ENCODE peak calls at places on chromosomes 2 and 18, in ten cellular contexts. One of them, this sample, is unnamed.

GRCh38 chr2:27963454-27963853 is 72.9 kb downstream of the BABAM2 start:
- DNase-seq in GM12864: no peak
- DNase-seq in progenitor cell of endocrine pancreas: no peak
- DNase-seq in natural killer cell: no peak
- DNase-seq in Calu3: no peak
- DNase-seq in RWPE1: no peak
- DNase-seq in cardiac fibroblast: no peak
- DNase-seq in ovary: no peak
- DNase-seq in heart right ventricle: no peak
- DNase-seq in CD8-positive, alpha-beta T cell: no peak
- DNase-seq in this sample: no peak

GRCh38 chr2:121342751-121343150 is 57.7 kb upstream of the TFCP2L1 start:
- DNase-seq in GM12864: no peak
- DNase-seq in progenitor cell of endocrine pancreas: no peak
- DNase-seq in natural killer cell: no peak
- DNase-seq in Calu3: no peak
- DNase-seq in RWPE1: no peak
- DNase-seq in cardiac fibroblast: no peak
- DNase-seq in ovary: no peak
- DNase-seq in heart right ventricle: no peak
- DNase-seq in CD8-positive, alpha-beta T cell: no peak
- DNase-seq in this sample: no peak

GRCh38 chr2:8306530-8307351 is 375.1 kb upstream of the ID2 start:
- DNase-seq in GM12864: no peak
- DNase-seq in progenitor cell of endocrine pancreas: no peak
- DNase-seq in natural killer cell: no peak
- DNase-seq in Calu3: no peak
- DNase-seq in RWPE1: no peak
- DNase-seq in cardiac fibroblast: no peak
- DNase-seq in ovary: no peak
- DNase-seq in heart right ventricle: no peak
- DNase-seq in CD8-positive, alpha-beta T cell: no peak
- DNase-seq in this sample: no peak

GRCh38 chr18:23652232-23652631 is 10.5 kb downstream of the ANKRD29 start:
- DNase-seq in GM12864: no peak
- DNase-seq in progenitor cell of endocrine pancreas: no peak
- DNase-seq in natural killer cell: no peak
- DNase-seq in Calu3: no peak
- DNase-seq in RWPE1: no peak
- DNase-seq in cardiac fibroblast: no peak
- DNase-seq in ovary: no peak
- DNase-seq in heart right ventricle: no peak
- DNase-seq in CD8-positive, alpha-beta T cell: no peak
- DNase-seq in this sample: no peak

GRCh38 chr2:6362671-6363450 is 502.8 kb downstream of the CMPK2 start:
- DNase-seq in GM12864: no peak
- DNase-seq in progenitor cell of endocrine pancreas: no peak
- DNase-seq in natural killer cell: no peak
- DNase-seq in Calu3: no peak
- DNase-seq in RWPE1: no peak
- DNase-seq in cardiac fibroblast: no peak
- DNase-seq in ovary: no peak
- DNase-seq in heart right ventricle: no peak
- DNase-seq in CD8-positive, alpha-beta T cell: no peak
- DNase-seq in this sample: no peak

GRCh38 chr18:79397830-79398761 is 2.4 kb downstream of the NFATC1 start:
- DNase-seq in GM12864: no peak
- DNase-seq in progenitor cell of endocrine pancreas: no peak
- DNase-seq in natural killer cell: no peak
- DNase-seq in Calu3: no peak
- DNase-seq in RWPE1: no peak
- DNase-seq in cardiac fibroblast: no peak
- DNase-seq in ovary: no peak
- DNase-seq in heart right ventricle: no peak
- DNase-seq in CD8-positive, alpha-beta T cell: no peak
- DNase-seq in this sample: no peak

GRCh38 chr18:59155140-59155539 is 15.5 kb downstream of the SEC11C start:
- DNase-seq in GM12864: no peak
- DNase-seq in progenitor cell of endocrine pancreas: no peak
- DNase-seq in natural killer cell: no peak
- DNase-seq in Calu3: no peak
- DNase-seq in RWPE1: no peak
- DNase-seq in cardiac fibroblast: peak; percentile 45
- DNase-seq in ovary: no peak
- DNase-seq in heart right ventricle: no peak
- DNase-seq in CD8-positive, alpha-beta T cell: no peak
- DNase-seq in this sample: no peak

GRCh38 chr2:236840215-236840614 is 245.5 kb upstream of the COPS8 start:
- DNase-seq in GM12864: no peak
- DNase-seq in progenitor cell of endocrine pancreas: no peak
- DNase-seq in natural killer cell: no peak
- DNase-seq in Calu3: no peak
- DNase-seq in RWPE1: no peak
- DNase-seq in cardiac fibroblast: no peak
- DNase-seq in ovary: no peak
- DNase-seq in heart right ventricle: no peak
- DNase-seq in CD8-positive, alpha-beta T cell: no peak
- DNase-seq in this sample: no peak

GRCh38 chr2:170212625-170213280 is 34.8 kb downstream of the MYO3B start:
- DNase-seq in GM12864: no peak
- DNase-seq in progenitor cell of endocrine pancreas: no peak
- DNase-seq in natural killer cell: no peak
- DNase-seq in Calu3: no peak
- DNase-seq in RWPE1: no peak
- DNase-seq in cardiac fibroblast: peak; percentile 14
- DNase-seq in ovary: no peak
- DNase-seq in heart right ventricle: no peak
- DNase-seq in CD8-positive, alpha-beta T cell: no peak
- DNase-seq in this sample: no peak

GRCh38 chr2:162591403-162592083 is 247.0 kb downstream of the KCNH7 start:
- DNase-seq in GM12864: no peak
- DNase-seq in progenitor cell of endocrine pancreas: no peak
- DNase-seq in natural killer cell: no peak
- DNase-seq in Calu3: peak; percentile 9
- DNase-seq in RWPE1: no peak
- DNase-seq in cardiac fibroblast: peak; percentile 20
- DNase-seq in ovary: no peak
- DNase-seq in heart right ventricle: no peak
- DNase-seq in CD8-positive, alpha-beta T cell: no peak
- DNase-seq in this sample: no peak

GRCh38 chr2:75022516-75022915 is 64.1 kb downstream of the POLE4 start:
- DNase-seq in GM12864: no peak
- DNase-seq in progenitor cell of endocrine pancreas: no peak
- DNase-seq in natural killer cell: no peak
- DNase-seq in Calu3: no peak
- DNase-seq in RWPE1: no peak
- DNase-seq in cardiac fibroblast: peak; percentile 38
- DNase-seq in ovary: no peak
- DNase-seq in heart right ventricle: no peak
- DNase-seq in CD8-positive, alpha-beta T cell: no peak
- DNase-seq in this sample: no peak

GRCh38 chr2:144596074-144596871 is 76.4 kb upstream of the ZEB2 start:
- DNase-seq in GM12864: no peak
- DNase-seq in progenitor cell of endocrine pancreas: no peak
- DNase-seq in natural killer cell: no peak
- DNase-seq in Calu3: peak; percentile 25
- DNase-seq in RWPE1: peak; percentile 42
- DNase-seq in cardiac fibroblast: peak; percentile 63
- DNase-seq in ovary: no peak
- DNase-seq in heart right ventricle: no peak
- DNase-seq in CD8-positive, alpha-beta T cell: no peak
- DNase-seq in this sample: no peak

GRCh38 chr2:29262681-29263260 is 147.6 kb downstream of the CLIP4 start:
- DNase-seq in GM12864: no peak
- DNase-seq in progenitor cell of endocrine pancreas: no peak
- DNase-seq in natural killer cell: no peak
- DNase-seq in Calu3: no peak
- DNase-seq in RWPE1: no peak
- DNase-seq in cardiac fibroblast: no peak
- DNase-seq in ovary: no peak
- DNase-seq in heart right ventricle: no peak
- DNase-seq in CD8-positive, alpha-beta T cell: no peak
- DNase-seq in this sample: no peak

GRCh38 chr18:9669016-9669415 is 39.1 kb upstream of the RAB31 start:
- DNase-seq in GM12864: no peak
- DNase-seq in progenitor cell of endocrine pancreas: no peak
- DNase-seq in natural killer cell: no peak
- DNase-seq in Calu3: no peak
- DNase-seq in RWPE1: no peak
- DNase-seq in cardiac fibroblast: no peak
- DNase-seq in ovary: no peak
- DNase-seq in heart right ventricle: no peak
- DNase-seq in CD8-positive, alpha-beta T cell: no peak
- DNase-seq in this sample: no peak
- TF ChIP-seq CTCF in GM12864: no peak
- TF ChIP-seq CTCF in progenitor cell of endocrine pancreas: no peak
- TF ChIP-seq CTCF in natural killer cell: no peak
- TF ChIP-seq CTCF in Calu3: no peak
- TF ChIP-seq CTCF in RWPE1: no peak
- TF ChIP-seq CTCF in cardiac fibroblast: no peak
- TF ChIP-seq CTCF in ovary: no peak
- TF ChIP-seq CTCF in heart right ventricle: no peak
- TF ChIP-seq CTCF in CD8-positive, alpha-beta T cell: no peak
- TF ChIP-seq CTCF in this sample: no peak

DNA sequence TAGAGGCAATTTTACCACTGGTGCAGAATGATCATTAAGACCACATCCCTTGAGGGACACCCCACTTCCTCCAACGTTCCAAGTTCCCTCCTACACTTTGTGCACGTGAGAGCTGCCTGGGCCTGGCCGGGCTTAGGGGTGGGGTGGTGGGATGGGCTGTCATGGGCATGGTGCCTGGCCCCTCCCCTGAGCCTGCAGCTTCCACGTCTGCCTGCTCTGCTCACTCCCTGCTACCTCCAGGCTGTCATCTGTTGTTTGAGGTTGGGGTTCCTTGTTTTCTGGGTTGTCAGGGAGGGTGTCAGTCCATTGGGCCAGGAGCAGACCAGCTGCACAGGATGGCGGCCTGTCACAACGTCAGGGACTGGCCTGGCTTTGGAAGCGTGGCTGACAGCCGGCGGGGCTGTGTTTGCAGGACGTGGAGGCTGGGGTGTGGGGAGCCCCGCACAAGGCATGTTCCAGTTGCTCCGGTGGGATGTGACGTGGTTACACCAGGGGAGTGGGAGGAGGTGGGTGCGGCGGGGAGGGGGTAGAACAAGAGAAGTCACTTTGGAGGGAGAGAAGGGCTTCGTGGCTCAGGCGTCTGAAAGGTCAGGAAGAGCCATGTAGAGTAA is 72.3 kb downstream of the RTP5 start:
- DNase-seq in GM12864: no peak
- DNase-seq in progenitor cell of endocrine pancreas: no peak
- DNase-seq in natural killer cell: peak; percentile 4
- DNase-seq in Calu3: no peak
- DNase-seq in RWPE1: no peak
- DNase-seq in cardiac fibroblast: no peak
- DNase-seq in ovary: no peak
- DNase-seq in heart right ventricle: no peak
- DNase-seq in CD8-positive, alpha-beta T cell: no peak
- DNase-seq in this sample: no peak
- TF ChIP-seq CTCF in GM12864: no peak
- TF ChIP-seq CTCF in progenitor cell of endocrine pancreas: no peak
- TF ChIP-seq CTCF in natural killer cell: no peak
- TF ChIP-seq CTCF in Calu3: no peak
- TF ChIP-seq CTCF in RWPE1: no peak
- TF ChIP-seq CTCF in cardiac fibroblast: no peak
- TF ChIP-seq CTCF in ovary: no peak
- TF ChIP-seq CTCF in heart right ventricle: no peak
- TF ChIP-seq CTCF in CD8-positive, alpha-beta T cell: no peak
- TF ChIP-seq CTCF in this sample: no peak

DNA sequence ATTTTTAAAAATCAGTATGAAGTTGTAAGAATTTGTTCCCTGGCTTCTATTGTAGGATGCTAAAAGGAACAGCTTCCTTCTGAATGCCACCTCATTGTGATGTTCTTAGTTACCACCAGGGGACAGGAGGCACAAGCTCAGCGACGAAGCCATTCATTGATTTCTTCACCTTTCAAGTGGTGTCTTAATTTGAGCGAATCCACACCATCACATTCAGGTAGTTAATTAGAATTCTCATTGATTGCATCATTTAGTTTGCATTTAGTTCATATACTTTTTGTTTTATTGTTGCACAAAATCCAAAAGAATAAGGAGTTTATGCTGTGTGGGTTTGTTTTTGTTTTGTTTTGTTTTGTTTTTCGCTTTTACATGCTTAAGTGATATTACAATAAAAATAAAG is 23.1 kb downstream of the CYP27C1 start:
- DNase-seq in GM12864: no peak
- DNase-seq in progenitor cell of endocrine pancreas: no peak
- DNase-seq in natural killer cell: no peak
- DNase-seq in Calu3: no peak
- DNase-seq in RWPE1: no peak
- DNase-seq in cardiac fibroblast: peak; percentile 18
- DNase-seq in ovary: no peak
- DNase-seq in heart right ventricle: no peak
- DNase-seq in CD8-positive, alpha-beta T cell: no peak
- DNase-seq in this sample: no peak
- TF ChIP-seq CTCF in GM12864: peak; percentile 76
- TF ChIP-seq CTCF in progenitor cell of endocrine pancreas: peak; percentile 56
- TF ChIP-seq CTCF in natural killer cell: peak; percentile 12
- TF ChIP-seq CTCF in Calu3: peak; percentile 68
- TF ChIP-seq CTCF in RWPE1: no peak
- TF ChIP-seq CTCF in cardiac fibroblast: peak; percentile 39
- TF ChIP-seq CTCF in ovary: no peak
- TF ChIP-seq CTCF in heart right ventricle: no peak
- TF ChIP-seq CTCF in CD8-positive, alpha-beta T cell: peak; percentile 50
- TF ChIP-seq CTCF in this sample: no peak

GRCh38 chr2:232655392-232655791 is 22.0 kb downstream of the EFHD1 start:
- DNase-seq in GM12864: no peak
- DNase-seq in progenitor cell of endocrine pancreas: no peak
- DNase-seq in natural killer cell: no peak
- DNase-seq in Calu3: no peak
- DNase-seq in RWPE1: no peak
- DNase-seq in cardiac fibroblast: no peak
- DNase-seq in ovary: no peak
- DNase-seq in heart right ventricle: no peak
- DNase-seq in CD8-positive, alpha-beta T cell: no peak
- DNase-seq in this sample: no peak

GRCh38 chr2:232662486-232663260 is 29.3 kb downstream of the EFHD1 start:
- DNase-seq in GM12864: no peak
- DNase-seq in progenitor cell of endocrine pancreas: no peak
- DNase-seq in natural killer cell: no peak
- DNase-seq in Calu3: no peak
- DNase-seq in RWPE1: peak; percentile 14
- DNase-seq in cardiac fibroblast: no peak
- DNase-seq in ovary: no peak
- DNase-seq in heart right ventricle: no peak
- DNase-seq in CD8-positive, alpha-beta T cell: no peak
- DNase-seq in this sample: no peak

GRCh38 chr2:232659359-232659758 is 26.0 kb downstream of the EFHD1 start:
- DNase-seq in GM12864: no peak
- DNase-seq in progenitor cell of endocrine pancreas: no peak
- DNase-seq in natural killer cell: no peak
- DNase-seq in Calu3: no peak
- DNase-seq in RWPE1: no peak
- DNase-seq in cardiac fibroblast: no peak
- DNase-seq in ovary: no peak
- DNase-seq in heart right ventricle: no peak
- DNase-seq in CD8-positive, alpha-beta T cell: no peak
- DNase-seq in this sample: no peak

GRCh38 chr2:232653441-232653840 is 20.0 kb downstream of the EFHD1 start:
- DNase-seq in GM12864: no peak
- DNase-seq in progenitor cell of endocrine pancreas: no peak
- DNase-seq in natural killer cell: no peak
- DNase-seq in Calu3: no peak
- DNase-seq in RWPE1: no peak
- DNase-seq in cardiac fibroblast: no peak
- DNase-seq in ovary: no peak
- DNase-seq in heart right ventricle: no peak
- DNase-seq in CD8-positive, alpha-beta T cell: no peak
- DNase-seq in this sample: no peak

GRCh38 chr2:232658217-232658785 is 24.9 kb downstream of the EFHD1 start:
- DNase-seq in GM12864: no peak
- DNase-seq in progenitor cell of endocrine pancreas: no peak
- DNase-seq in natural killer cell: no peak
- DNase-seq in Calu3: no peak
- DNase-seq in RWPE1: no peak
- DNase-seq in cardiac fibroblast: no peak
- DNase-seq in ovary: no peak
- DNase-seq in heart right ventricle: no peak
- DNase-seq in CD8-positive, alpha-beta T cell: no peak
- DNase-seq in this sample: no peak
- TF ChIP-seq CTCF in GM12864: peak; percentile 7
- TF ChIP-seq CTCF in progenitor cell of endocrine pancreas: no peak
- TF ChIP-seq CTCF in natural killer cell: no peak
- TF ChIP-seq CTCF in Calu3: no peak
- TF ChIP-seq CTCF in RWPE1: no peak
- TF ChIP-seq CTCF in cardiac fibroblast: no peak
- TF ChIP-seq CTCF in ovary: no peak
- TF ChIP-seq CTCF in heart right ventricle: peak; percentile 32
- TF ChIP-seq CTCF in CD8-positive, alpha-beta T cell: no peak
- TF ChIP-seq CTCF in this sample: no peak

This sample was measured in activated B cell treated with CpG ODN at 0.5 μM for 24 hours.